ENCODE peak calls at places on chromosomes 16 and 17, in six cellular contexts. W is naive thymus-derived CD4-positive, alpha-beta T cell; T is body of pancreas; Z is DND-41; H is K562; A is A549. L is an unnamed sample. For H3K4me1, the result is how much of the 10 kb centered on the place peaks cover.

GRCh38 chr17:5272313-5272712 is 9.8 kb upstream of the RABEP1 start:
- ATAC-seq in W (no peak), T (no peak), Z (no peak), H (no peak), A (no peak), L (no peak)

GRCh38 chr16:30115238-30115637 is 1.9 kb upstream of the GDPD3 start:
- ATAC-seq in W (peak), T (no peak), Z (no peak), H (no peak), A (no peak), L (no peak)

GRCh38 chr16:89347807-89348206 is 130.3 kb downstream of the ZNF778 start:
- ATAC-seq in W (no peak), T (no peak), Z (no peak), H (no peak), A (no peak), L (no peak)

GRCh38 chr16:14559809-14560227 is 70.2 kb downstream of the PARN start:
- ATAC-seq in W (no peak), T (peak), Z (no peak), H (no peak), A (peak), L (no peak)

GRCh38 chr17:77433385-77434135 is 292.8 kb downstream of the SEC14L1 start:
- ATAC-seq in W (peak), T (no peak), Z (no peak), H (no peak), A (no peak), L (no peak)

GRCh38 chr16:19138601-19139000 is 24.8 kb downstream of the ITPRIPL2 start:
- ATAC-seq in W (no peak), T (peak), Z (no peak), H (no peak), A (peak), L (peak)

GRCh38 chr17:67629963-67630320 is 87.8 kb upstream of the NOL11 start:
- ATAC-seq in W (peak), T (peak), Z (no peak), H (no peak), A (peak), L (peak)

GRCh38 chr16:80972611-80973010 is 34.1 kb downstream of the CMC2 start:
- ATAC-seq in W (no peak), T (no peak), Z (no peak), H (no peak), A (no peak), L (no peak)

GRCh38 chr16:11651796-11652195 is 16.5 kb upstream of the SNN start:
- ATAC-seq in W (no peak), T (no peak), Z (no peak), H (no peak), A (no peak), L (no peak)

GRCh38 chr16:188674-189073 is 8.4 kb downstream of the HBQ1 start:
- ATAC-seq in W (peak), T (no peak), Z (peak), H (no peak), A (peak), L (no peak)

GRCh38 chr17:61179316-61179715 is 220.3 kb upstream of the TBX2 start:
- ATAC-seq in W (no peak), T (no peak), Z (no peak), H (no peak), A (no peak), L (no peak)

GRCh38 chr17:67800495-67800928 is 24.8 kb upstream of the BPTF start:
- ATAC-seq in W (peak), T (peak), Z (no peak), H (peak), A (peak), L (peak)

GRCh38 chr16:64437706-64438329 is 684.0 kb downstream of the CDH11 start:
- ATAC-seq in W (no peak), T (no peak), Z (no peak), H (no peak), A (no peak), L (no peak)

GRCh38 chr17:46818319-46818928 is at the start of gene WNT3:
- ATAC-seq in W (peak), T (peak), Z (no peak), H (peak), A (no peak), L (no peak)

GRCh38 chr16:64475627-64476351 is 646.1 kb downstream of the CDH11 start:
- ATAC-seq in W (no peak), T (peak), Z (no peak), H (no peak), A (no peak), L (peak)

GRCh38 chr17:8156174-8156992 is 4.2 kb upstream of the PER1 start:
- ATAC-seq in W (peak), T (peak), Z (peak), H (peak), A (peak), L (peak)
- H3K4me1 ChIP-seq in W (half or more), T (half or more), Z (half or more), H (under half), A (half or more), L (under half)

DNA sequence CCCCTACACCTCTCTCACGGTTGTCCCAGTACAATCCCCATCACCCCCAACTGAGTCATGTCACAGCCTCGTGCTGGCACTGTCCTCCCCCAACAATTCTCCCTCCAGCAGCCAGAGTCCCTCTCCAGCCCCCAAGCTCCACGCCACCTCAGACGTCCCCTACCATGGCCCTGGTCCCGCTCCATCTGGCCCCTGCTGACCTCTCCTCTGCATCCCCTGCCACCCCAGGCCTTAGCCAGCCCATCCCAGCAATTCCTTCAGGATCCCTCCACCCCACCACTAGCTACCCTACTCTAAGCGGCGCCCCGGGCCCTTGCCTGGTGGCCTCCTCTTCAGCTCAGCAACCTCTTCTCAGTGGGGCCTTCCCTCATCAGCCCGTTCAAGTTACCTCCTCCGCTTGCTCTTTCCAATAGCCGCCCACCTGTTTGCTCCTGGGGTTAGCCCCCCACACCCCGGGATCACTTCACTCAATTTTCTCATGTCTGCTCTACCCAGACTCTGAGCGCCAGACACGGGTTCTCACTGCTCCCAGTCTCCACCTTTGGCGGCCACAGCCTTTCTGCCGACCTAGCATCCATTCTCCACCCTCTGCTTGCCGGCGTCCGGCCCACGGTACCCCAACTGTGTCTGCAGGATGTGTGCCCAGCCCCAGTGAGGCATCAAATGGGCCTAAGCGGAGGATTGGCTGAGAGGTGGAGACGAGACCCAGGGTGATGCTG is 92.2 kb upstream of the DNAH17 start:
- ATAC-seq in W (no peak), T (no peak), Z (no peak), H (no peak), A (no peak), L (no peak)
- H3K4me1 ChIP-seq in W (under half), T (under half), Z (under half), H (under half), A (under half), L (under half)

DNA sequence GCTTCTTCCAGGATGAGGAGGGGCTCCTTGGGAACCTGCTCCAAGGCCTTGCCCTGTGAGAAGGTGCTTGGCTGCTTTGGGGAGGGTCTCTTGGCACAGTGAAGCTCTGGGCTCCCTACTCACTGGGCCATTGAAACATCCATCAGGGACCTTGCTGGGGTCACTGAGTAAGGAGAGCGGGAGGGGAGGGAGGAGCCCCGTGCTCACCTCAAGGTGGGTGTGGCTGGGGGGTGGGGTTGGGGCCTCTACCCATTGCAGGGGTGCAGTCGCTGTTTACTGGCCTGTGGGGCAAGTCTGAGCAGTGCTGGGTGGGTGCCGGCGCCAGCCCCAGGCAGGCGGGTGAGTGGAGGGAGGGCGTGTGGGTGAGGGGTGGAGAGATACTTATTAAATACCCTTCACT is 9.9 kb downstream of the TNS4 start:
- ATAC-seq in W (no peak), T (no peak), Z (no peak), H (peak), A (no peak), L (no peak)
- H3K4me1 ChIP-seq in W (under half), T (under half), Z (under half), H (under half), A (half or more), L (under half)

DNA sequence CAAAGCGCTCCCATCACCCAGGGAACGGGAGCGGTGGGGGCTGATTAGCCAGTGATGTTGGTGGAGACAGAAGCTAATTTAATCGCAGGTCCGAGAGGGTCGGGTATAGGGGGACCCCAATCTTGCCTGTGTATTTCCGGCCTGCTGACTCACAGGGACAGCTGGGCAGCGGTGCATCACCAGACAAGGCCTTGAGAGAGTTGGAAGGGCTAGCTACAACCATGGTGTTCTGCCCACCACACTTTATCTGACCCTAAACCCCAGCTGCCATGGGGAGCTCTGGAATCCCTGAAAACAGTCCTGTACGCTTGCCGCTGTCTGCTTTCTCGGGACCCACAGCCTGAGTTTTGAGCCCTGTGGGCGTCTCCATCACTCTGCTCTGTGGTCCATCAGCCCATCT is 100.4 kb upstream of the GSE1 start:
- ATAC-seq in W (no peak), T (no peak), Z (no peak), H (no peak), A (no peak), L (no peak)
- H3K4me1 ChIP-seq in W (under half), T (under half), Z (under half), H (under half), A (under half), L (under half)

GRCh38 chr16:75262800-75263127 is 11.3 kb upstream of the BCAR1 start:
- ATAC-seq in W (no peak), T (no peak), Z (no peak), H (no peak), A (no peak), L (no peak)

GRCh38 chr16:75262104-75262799 is 10.8 kb upstream of the BCAR1 start:
- ATAC-seq in W (no peak), T (no peak), Z (no peak), H (no peak), A (no peak), L (no peak)

GRCh38 chr16:75263291-75263962 is 12.0 kb upstream of the BCAR1 start:
- ATAC-seq in W (no peak), T (no peak), Z (no peak), H (no peak), A (no peak), L (no peak)

GRCh38 chr16:75260856-75261589 is 9.6 kb upstream of the BCAR1 start:
- ATAC-seq in W (no peak), T (no peak), Z (no peak), H (no peak), A (no peak), L (no peak)

GRCh38 chr16:75261590-75262078 is 10.2 kb upstream of the BCAR1 start:
- ATAC-seq in W (no peak), T (no peak), Z (no peak), H (no peak), A (no peak), L (no peak)
- H3K4me1 ChIP-seq in W (under half), T (half or more), Z (under half), H (under half), A (half or more), L (half or more)

DNA sequence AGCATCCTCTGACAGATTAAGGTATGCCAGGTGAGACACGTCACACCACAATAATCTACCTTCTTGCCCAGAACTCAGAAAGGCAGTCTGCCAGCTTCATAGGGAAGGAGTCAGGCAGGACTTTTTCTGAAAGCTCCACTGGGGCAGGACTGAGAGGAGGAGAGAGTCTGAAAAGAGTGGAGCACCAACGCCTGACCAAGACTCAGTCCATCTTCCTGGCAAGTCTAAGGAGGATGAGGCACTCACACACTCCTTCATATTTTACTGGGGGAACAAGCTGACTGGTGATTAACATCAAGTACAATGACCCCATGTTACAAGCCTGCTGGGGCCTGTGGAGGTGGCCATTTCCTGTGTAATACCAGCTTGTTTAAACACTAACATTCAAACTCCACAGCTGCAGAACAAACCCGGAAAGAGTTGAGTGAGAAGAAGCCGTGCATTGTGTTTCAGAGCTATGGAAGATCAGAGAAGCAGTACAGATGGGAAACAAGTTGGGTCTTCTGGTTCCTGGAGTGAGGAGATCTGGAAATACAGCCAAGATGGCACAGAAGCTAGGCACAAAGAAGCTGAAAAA is 122.4 kb downstream of the HIC1 start:
- ATAC-seq in W (no peak), T (no peak), Z (no peak), H (no peak), A (no peak), L (no peak)
- H3K4me1 ChIP-seq in W (under half), T (half or more), Z (under half), H (under half), A (under half), L (under half)

DNA sequence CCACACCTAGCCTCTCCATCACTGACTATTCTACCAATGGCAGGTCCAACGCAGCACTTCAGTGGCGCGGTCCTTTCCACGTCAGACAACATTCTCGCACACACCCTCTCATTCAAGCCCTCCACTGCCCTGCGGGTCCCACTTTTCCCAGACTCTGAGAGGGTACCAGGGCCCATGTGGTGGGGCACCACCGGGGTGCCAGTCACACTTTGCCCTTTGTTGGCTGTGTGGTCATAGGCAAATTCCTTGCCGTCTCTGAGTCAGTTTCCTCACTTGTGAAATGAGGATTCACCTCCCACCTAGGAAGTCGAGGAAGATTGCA is 1.1 kb downstream of the PLCD3 start:
- ATAC-seq in W (no peak), T (no peak), Z (no peak), H (no peak), A (no peak), L (no peak)
- H3K4me1 ChIP-seq in W (under half), T (under half), Z (under half), H (under half), A (half or more), L (under half)

DNA sequence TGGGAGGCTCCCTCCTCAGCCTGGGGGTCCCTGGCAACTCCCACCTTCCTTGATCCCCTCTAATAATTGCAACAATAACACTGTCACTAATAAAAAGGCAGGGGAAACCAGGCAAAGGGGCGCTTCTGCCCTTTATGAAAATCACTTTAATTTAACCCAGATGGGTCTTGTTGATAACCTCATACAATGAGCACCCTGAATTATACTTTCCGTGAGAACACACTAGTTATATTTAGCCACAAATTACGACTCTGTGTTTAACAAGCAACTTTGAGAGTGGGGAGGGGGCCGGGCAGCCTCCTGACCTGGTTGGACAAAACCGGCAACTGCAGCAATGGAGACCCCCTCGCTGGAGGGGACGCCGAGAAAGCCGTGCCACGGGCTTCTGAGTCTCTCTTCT is 5.7 kb upstream of the BAHCC1 start:
- ATAC-seq in W (no peak), T (no peak), Z (no peak), H (no peak), A (no peak), L (no peak)
- H3K4me1 ChIP-seq in W (under half), T (half or more), Z (under half), H (under half), A (under half), L (under half)

L was measured in gastroesophageal sphincter.